ENCODE peak calls at places on chromosomes 16 and 17, in six cellular contexts. R, G, J, K, F and H are unnamed samples.

GRCh38 chr16:4330277-4330882 is 14.5 kb downstream of the GLIS2 start:
- DNase-seq in F (no peak), K (peak; percentile 81), J (peak; percentile 74), R (peak; percentile 68), G (peak; percentile 84), H (no peak)

GRCh38 chr16:17424771-17425170 is 46.0 kb downstream of the XYLT1 start:
- DNase-seq in K (no peak), F (no peak), R (no peak), J (no peak), G (no peak), H (no peak)

GRCh38 chr16:89737341-89738071 is 16.2 kb downstream of the ZNF276 start:
- DNase-seq in F (no peak), R (peak; percentile 32), G (no peak), J (no peak), K (no peak), H (no peak)

GRCh38 chr16:81431554-81432353 is 12.9 kb upstream of the CMIP start:
- DNase-seq in R (no peak), F (no peak), J (peak; percentile 80), K (no peak), G (no peak), H (peak; percentile 46)

GRCh38 chr17:6491071-6491700 is 46.9 kb downstream of the PIMREG start:
- DNase-seq in J (no peak), G (no peak), K (no peak), R (no peak), F (no peak), H (no peak)

GRCh38 chr17:19370493-19370960 is 7.8 kb upstream of the MAPK7 start:
- DNase-seq in R (no peak), J (peak; percentile 61), K (no peak), G (peak; percentile 70), F (no peak), H (no peak)

GRCh38 chr17:73293480-73293911 is 18.3 kb downstream of the CDC42EP4 start:
- DNase-seq in R (no peak), K (peak; percentile 84), F (no peak), G (peak; percentile 59), J (peak; percentile 88), H (no peak)

GRCh38 chr16:24685539-24686432 is 43.7 kb upstream of the TNRC6A start:
- DNase-seq in K (no peak), R (no peak), J (peak; percentile 86), F (no peak), G (peak; percentile 69), H (no peak)

GRCh38 chr16:67432491-67432890 is 1.6 kb downstream of the HSD11B2 start:
- DNase-seq in K (no peak), G (no peak), R (no peak), J (no peak), F (no peak), H (no peak)

GRCh38 chr16:27382187-27382855 is 19.7 kb upstream of the IL21R start:
- DNase-seq in F (no peak), R (no peak), G (no peak), J (no peak), K (no peak), H (no peak)

GRCh38 chr17:68468785-68469184 is 11.5 kb upstream of the WIPI1 start:
- DNase-seq in J (no peak), K (no peak), F (no peak), G (no peak), R (no peak), H (no peak)

GRCh38 chr16:10940501-10941079 is 1.7 kb downstream of the DEXI start:
- DNase-seq in G (no peak), R (no peak), K (no peak), F (no peak), J (no peak), H (no peak)

GRCh38 chr16:86221085-86221484 is 289.2 kb upstream of the FOXF1 start:
- DNase-seq in G (no peak), K (no peak), R (no peak), F (no peak), J (no peak), H (peak; percentile 52)
- H3K4me3 ChIP-seq in G (no peak overlapping the region), K (no peak overlapping the region), R (no peak overlapping the region), F (no peak overlapping the region), J (no peak overlapping the region), H (no peak overlapping the region)

DNA sequence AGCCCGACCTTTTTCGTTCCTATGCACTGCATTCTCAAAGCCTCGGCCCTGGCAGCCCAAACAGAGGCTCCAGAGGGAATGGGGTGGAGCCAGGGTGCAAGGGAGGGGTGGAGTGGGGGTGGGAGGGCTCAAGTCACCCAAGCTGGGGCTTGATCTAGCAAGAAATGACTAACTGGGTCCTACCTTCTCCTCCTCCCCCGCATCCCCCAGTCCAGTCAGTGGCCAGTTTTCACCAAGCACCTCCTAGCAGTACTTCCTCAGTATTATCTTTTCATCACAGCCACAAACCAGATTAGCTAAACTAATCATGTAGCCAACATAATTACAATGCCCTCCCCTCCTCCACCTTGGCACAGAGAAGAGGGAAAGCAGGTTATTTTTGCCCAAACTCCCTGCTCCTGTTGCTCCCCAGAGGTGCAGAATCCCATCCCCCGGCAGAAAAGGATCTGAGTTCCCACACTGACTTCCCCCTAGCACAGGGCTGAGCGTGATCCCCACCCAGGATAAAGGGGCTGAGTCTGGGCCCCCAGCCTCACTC is 2.2 kb downstream of the JUP start:
- DNase-seq in G (peak; percentile 66), K (peak; percentile 58), J (peak; percentile 79), F (no peak), R (no peak), H (no peak)
- H3K4me3 ChIP-seq in G (peak overlapping the region; percentile 86), K (no peak overlapping the region), J (peak overlapping the region; percentile 8), F (peak overlapping the region; percentile 70), R (no peak overlapping the region), H (no peak overlapping the region)

GRCh38 chr17:81930142-81931125 is 2.9 kb upstream of the MAFG start:
- DNase-seq in J (no peak), F (no peak), G (no peak), R (no peak), K (no peak), H (no peak)

GRCh38 chr17:81927653-81928496 is at the start of gene MAFG:
- DNase-seq in K (peak; percentile 90), G (peak; percentile 91), J (peak; percentile 95), F (no peak), R (peak; percentile 86), H (peak; percentile 76)

GRCh38 chr17:81929253-81930141 is 2.0 kb upstream of the MAFG start:
- DNase-seq in K (no peak), F (no peak), J (no peak), R (no peak), G (no peak), H (no peak)

GRCh38 chr17:81927145-81927652 is 336 bp downstream of the MAFG start:
- DNase-seq in R (peak; percentile 17), F (no peak), G (no peak), K (no peak), J (no peak), H (no peak)

GRCh38 chr17:81928497-81929252 is 1.1 kb upstream of the MAFG start:
- DNase-seq in K (no peak), R (no peak), J (no peak), G (no peak), F (no peak), H (no peak)
- H3K4me3 ChIP-seq in K (peak overlapping the region; percentile 41), R (peak overlapping the region; percentile 41), J (peak overlapping the region; percentile 42), G (peak overlapping the region; percentile 96), F (peak overlapping the region; percentile 61), H (peak overlapping the region; percentile 66)

DNA sequence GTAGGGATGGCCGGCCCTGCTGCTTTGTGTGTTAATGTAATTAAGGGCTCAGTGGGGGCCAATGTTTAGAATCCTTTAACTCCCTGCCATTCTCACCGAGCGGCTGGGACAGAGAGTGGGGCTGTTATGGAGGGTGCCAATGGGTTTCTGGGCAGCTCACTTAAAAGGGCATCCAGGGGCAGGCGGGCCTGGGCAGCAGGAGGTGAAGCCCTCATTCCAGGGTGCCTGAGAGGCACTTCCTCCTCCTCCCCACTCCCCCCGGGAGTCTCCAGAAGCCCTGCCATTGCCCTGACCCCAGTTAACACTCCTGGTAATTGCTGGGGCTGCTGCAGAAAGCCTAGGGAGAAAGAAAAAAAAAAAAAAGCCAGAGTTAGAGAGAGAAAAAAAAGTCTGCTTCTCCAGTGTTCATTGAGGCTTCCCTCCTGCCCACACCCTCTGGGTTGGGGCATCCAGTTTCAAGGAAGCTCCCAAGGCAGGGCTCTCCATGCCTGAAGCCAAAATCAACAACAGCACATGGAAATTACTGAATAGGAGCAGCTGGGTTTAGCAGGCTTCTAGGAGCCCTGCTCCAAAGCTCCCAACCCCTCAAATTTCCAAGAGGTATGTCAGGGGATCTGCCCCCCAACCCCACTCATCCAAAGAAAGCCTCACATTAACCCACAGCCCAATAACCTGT is 28.0 kb downstream of the CUEDC1 start:
- DNase-seq in R (no peak), J (peak; percentile 63), K (no peak), G (no peak), F (no peak), H (peak; percentile 66)
- H3K4me3 ChIP-seq in R (no peak overlapping the region), J (no peak overlapping the region), K (no peak overlapping the region), G (no peak overlapping the region), F (no peak overlapping the region), H (no peak overlapping the region)

DNA sequence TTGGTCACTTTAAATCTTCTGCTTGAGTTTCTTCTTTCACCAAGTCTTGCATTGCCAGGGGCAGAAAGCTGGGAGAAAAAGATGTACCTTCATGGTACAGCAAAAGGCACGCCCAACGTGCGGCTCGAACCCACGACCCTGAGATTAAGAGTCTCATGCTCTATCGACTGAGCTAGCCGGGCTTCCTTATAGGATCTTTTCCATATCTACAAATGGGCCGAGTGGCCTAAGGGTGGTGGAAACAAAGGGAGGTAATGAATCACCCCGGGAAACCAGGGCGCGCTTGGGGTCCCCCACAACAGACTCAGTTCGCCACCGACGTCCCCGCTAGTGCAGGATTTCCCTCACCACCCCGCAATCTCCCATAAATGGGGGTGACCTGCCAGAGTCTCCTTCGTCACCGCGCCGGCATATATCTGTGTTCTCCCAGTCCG is 7.5 kb upstream of the OR1F1 start:
- DNase-seq in R (no peak), G (no peak), F (no peak), J (peak; percentile 77), K (no peak), H (no peak)
- H3K4me3 ChIP-seq in R (no peak overlapping the region), G (no peak overlapping the region), F (peak overlapping the region; percentile 15), J (no peak overlapping the region), K (no peak overlapping the region), H (no peak overlapping the region)